ENCODE peak calls at places on chromosomes 16 and 17, in ten cellular contexts. One of them, this sample, is unnamed.
A peak's percentile ranks its signal among the peaks of the same experiment; 100 is the strongest.

GRCh38 chr17:10737168-10737622 is 7.4 kb upstream of the TMEM220 start:
- DNase-seq in HuH-7.5: peak; percentile 46
- DNase-seq in fibroblast of lung: peak; percentile 67
- DNase-seq in RWPE1: peak; percentile 55
- DNase-seq in effector memory CD8-positive, alpha-beta T cell: no peak
- DNase-seq in CD8-positive, alpha-beta T cell: peak; percentile 7
- DNase-seq in stimulated activated naive CD4-positive, alpha-beta T cell: peak; percentile 56
- DNase-seq in GM13976: peak; percentile 44
- DNase-seq in DMS79 treated with DMSO at 0.1 percent for 48 hours: peak; percentile 3
- DNase-seq in ELR: peak; percentile 66
- DNase-seq in this sample: peak; percentile 71

GRCh38 chr17:44767493-44767892 is 8.7 kb downstream of the ADAM11 start:
- DNase-seq in HuH-7.5: no peak
- DNase-seq in fibroblast of lung: no peak
- DNase-seq in RWPE1: no peak
- DNase-seq in effector memory CD8-positive, alpha-beta T cell: no peak
- DNase-seq in CD8-positive, alpha-beta T cell: no peak
- DNase-seq in stimulated activated naive CD4-positive, alpha-beta T cell: no peak
- DNase-seq in GM13976: peak; percentile 60
- DNase-seq in DMS79 treated with DMSO at 0.1 percent for 48 hours: no peak
- DNase-seq in ELR: no peak
- DNase-seq in this sample: no peak

GRCh38 chr17:1067282-1067956 is 70.5 kb downstream of the TIMM22 start:
- DNase-seq in HuH-7.5: peak; percentile 36
- DNase-seq in fibroblast of lung: peak; percentile 21
- DNase-seq in RWPE1: peak; percentile 97
- DNase-seq in effector memory CD8-positive, alpha-beta T cell: no peak
- DNase-seq in CD8-positive, alpha-beta T cell: no peak
- DNase-seq in stimulated activated naive CD4-positive, alpha-beta T cell: no peak
- DNase-seq in GM13976: no peak
- DNase-seq in DMS79 treated with DMSO at 0.1 percent for 48 hours: no peak
- DNase-seq in ELR: no peak
- DNase-seq in this sample: peak; percentile 44

GRCh38 chr17:80851277-80851925 is 140.2 kb upstream of the CHMP6 start:
- DNase-seq in HuH-7.5: no peak
- DNase-seq in fibroblast of lung: no peak
- DNase-seq in RWPE1: no peak
- DNase-seq in effector memory CD8-positive, alpha-beta T cell: no peak
- DNase-seq in CD8-positive, alpha-beta T cell: no peak
- DNase-seq in stimulated activated naive CD4-positive, alpha-beta T cell: no peak
- DNase-seq in GM13976: no peak
- DNase-seq in DMS79 treated with DMSO at 0.1 percent for 48 hours: no peak
- DNase-seq in ELR: no peak
- DNase-seq in this sample: no peak

GRCh38 chr17:48045270-48046001 is 2.7 kb upstream of the NFE2L1 start:
- DNase-seq in HuH-7.5: no peak
- DNase-seq in fibroblast of lung: no peak
- DNase-seq in RWPE1: peak; percentile 88
- DNase-seq in effector memory CD8-positive, alpha-beta T cell: no peak
- DNase-seq in CD8-positive, alpha-beta T cell: no peak
- DNase-seq in stimulated activated naive CD4-positive, alpha-beta T cell: no peak
- DNase-seq in GM13976: no peak
- DNase-seq in DMS79 treated with DMSO at 0.1 percent for 48 hours: no peak
- DNase-seq in ELR: peak; percentile 39
- DNase-seq in this sample: peak; percentile 31

GRCh38 chr17:62704381-62704971 is 77.0 kb downstream of the MRC2 start:
- DNase-seq in HuH-7.5: no peak
- DNase-seq in fibroblast of lung: peak; percentile 52
- DNase-seq in RWPE1: peak; percentile 82
- DNase-seq in effector memory CD8-positive, alpha-beta T cell: no peak
- DNase-seq in CD8-positive, alpha-beta T cell: no peak
- DNase-seq in stimulated activated naive CD4-positive, alpha-beta T cell: peak; percentile 34
- DNase-seq in GM13976: no peak
- DNase-seq in DMS79 treated with DMSO at 0.1 percent for 48 hours: peak; percentile 17
- DNase-seq in ELR: peak; percentile 63
- DNase-seq in this sample: no peak

GRCh38 chr17:36837616-36838272 is 99.5 kb upstream of the LHX1 start:
- DNase-seq in HuH-7.5: no peak
- DNase-seq in fibroblast of lung: no peak
- DNase-seq in RWPE1: no peak
- DNase-seq in effector memory CD8-positive, alpha-beta T cell: no peak
- DNase-seq in CD8-positive, alpha-beta T cell: no peak
- DNase-seq in stimulated activated naive CD4-positive, alpha-beta T cell: no peak
- DNase-seq in GM13976: no peak
- DNase-seq in DMS79 treated with DMSO at 0.1 percent for 48 hours: no peak
- DNase-seq in ELR: no peak
- DNase-seq in this sample: no peak

GRCh38 chr16:726438-727290 is at the start of the genes CCDC78 and HAGHL:
- DNase-seq in HuH-7.5: peak; percentile 81
- DNase-seq in fibroblast of lung: peak; percentile 40
- DNase-seq in RWPE1: no peak
- DNase-seq in effector memory CD8-positive, alpha-beta T cell: no peak
- DNase-seq in CD8-positive, alpha-beta T cell: peak; percentile 66
- DNase-seq in stimulated activated naive CD4-positive, alpha-beta T cell: peak; percentile 56
- DNase-seq in GM13976: peak; percentile 85
- DNase-seq in DMS79 treated with DMSO at 0.1 percent for 48 hours: no peak
- DNase-seq in ELR: peak; percentile 52
- DNase-seq in this sample: peak; percentile 87

GRCh38 chr16:86986136-86986535 is 331.1 kb downstream of the C16orf95 start:
- DNase-seq in HuH-7.5: no peak
- DNase-seq in fibroblast of lung: no peak
- DNase-seq in RWPE1: no peak
- DNase-seq in effector memory CD8-positive, alpha-beta T cell: no peak
- DNase-seq in CD8-positive, alpha-beta T cell: no peak
- DNase-seq in stimulated activated naive CD4-positive, alpha-beta T cell: no peak
- DNase-seq in GM13976: no peak
- DNase-seq in DMS79 treated with DMSO at 0.1 percent for 48 hours: no peak
- DNase-seq in ELR: peak; percentile 11
- DNase-seq in this sample: no peak

GRCh38 chr16:14003119-14003570 is 68.0 kb upstream of the MRTFB start:
- DNase-seq in HuH-7.5: no peak
- DNase-seq in fibroblast of lung: peak; percentile 48
- DNase-seq in RWPE1: peak; percentile 75
- DNase-seq in effector memory CD8-positive, alpha-beta T cell: no peak
- DNase-seq in CD8-positive, alpha-beta T cell: no peak
- DNase-seq in stimulated activated naive CD4-positive, alpha-beta T cell: no peak
- DNase-seq in GM13976: peak; percentile 41
- DNase-seq in DMS79 treated with DMSO at 0.1 percent for 48 hours: peak; percentile 37
- DNase-seq in ELR: peak; percentile 60
- DNase-seq in this sample: peak; percentile 87

GRCh38 chr16:57098188-57098841 is 5.9 kb downstream of the CPNE2 start:
- DNase-seq in HuH-7.5: no peak
- DNase-seq in fibroblast of lung: no peak
- DNase-seq in RWPE1: no peak
- DNase-seq in effector memory CD8-positive, alpha-beta T cell: no peak
- DNase-seq in CD8-positive, alpha-beta T cell: no peak
- DNase-seq in stimulated activated naive CD4-positive, alpha-beta T cell: no peak
- DNase-seq in GM13976: no peak
- DNase-seq in DMS79 treated with DMSO at 0.1 percent for 48 hours: no peak
- DNase-seq in ELR: no peak
- DNase-seq in this sample: no peak

GRCh38 chr17:17749025-17749772 is 67.9 kb downstream of the RAI1 start:
- DNase-seq in HuH-7.5: no peak
- DNase-seq in fibroblast of lung: no peak
- DNase-seq in RWPE1: no peak
- DNase-seq in effector memory CD8-positive, alpha-beta T cell: no peak
- DNase-seq in CD8-positive, alpha-beta T cell: no peak
- DNase-seq in stimulated activated naive CD4-positive, alpha-beta T cell: no peak
- DNase-seq in GM13976: no peak
- DNase-seq in DMS79 treated with DMSO at 0.1 percent for 48 hours: peak; percentile 49
- DNase-seq in ELR: no peak
- DNase-seq in this sample: no peak

GRCh38 chr17:75428775-75429469 is 23.4 kb upstream of the GRB2 start:
- DNase-seq in HuH-7.5: no peak
- DNase-seq in fibroblast of lung: peak; percentile 73
- DNase-seq in RWPE1: peak; percentile 62
- DNase-seq in effector memory CD8-positive, alpha-beta T cell: no peak
- DNase-seq in CD8-positive, alpha-beta T cell: no peak
- DNase-seq in stimulated activated naive CD4-positive, alpha-beta T cell: no peak
- DNase-seq in GM13976: no peak
- DNase-seq in DMS79 treated with DMSO at 0.1 percent for 48 hours: no peak
- DNase-seq in ELR: peak; percentile 94
- DNase-seq in this sample: no peak

GRCh38 chr17:7852919-7853692 is 1.8 kb upstream of the TMEM88 start:
- DNase-seq in HuH-7.5: no peak
- DNase-seq in fibroblast of lung: no peak
- DNase-seq in RWPE1: no peak
- DNase-seq in effector memory CD8-positive, alpha-beta T cell: no peak
- DNase-seq in CD8-positive, alpha-beta T cell: no peak
- DNase-seq in stimulated activated naive CD4-positive, alpha-beta T cell: no peak
- DNase-seq in GM13976: no peak
- DNase-seq in DMS79 treated with DMSO at 0.1 percent for 48 hours: no peak
- DNase-seq in ELR: no peak
- DNase-seq in this sample: peak; percentile 78

GRCh38 chr16:64910351-64910750 is 211.5 kb downstream of the CDH11 start:
- DNase-seq in HuH-7.5: no peak
- DNase-seq in fibroblast of lung: peak; percentile 89
- DNase-seq in RWPE1: no peak
- DNase-seq in effector memory CD8-positive, alpha-beta T cell: no peak
- DNase-seq in CD8-positive, alpha-beta T cell: no peak
- DNase-seq in stimulated activated naive CD4-positive, alpha-beta T cell: no peak
- DNase-seq in GM13976: no peak
- DNase-seq in DMS79 treated with DMSO at 0.1 percent for 48 hours: no peak
- DNase-seq in ELR: peak; percentile 4
- DNase-seq in this sample: peak; percentile 75

GRCh38 chr17:82497483-82498405 is 21.8 kb upstream of the FOXK2 start:
- DNase-seq in HuH-7.5: no peak
- DNase-seq in fibroblast of lung: peak; percentile 49
- DNase-seq in RWPE1: peak; percentile 24
- DNase-seq in effector memory CD8-positive, alpha-beta T cell: peak; percentile 42
- DNase-seq in CD8-positive, alpha-beta T cell: no peak
- DNase-seq in stimulated activated naive CD4-positive, alpha-beta T cell: peak; percentile 60
- DNase-seq in GM13976: peak; percentile 60
- DNase-seq in DMS79 treated with DMSO at 0.1 percent for 48 hours: peak; percentile 5
- DNase-seq in ELR: peak; percentile 63
- DNase-seq in this sample: peak; percentile 81

GRCh38 chr17:75712480-75712879 is 8.8 kb upstream of the ITGB4 start:
- DNase-seq in HuH-7.5: no peak
- DNase-seq in fibroblast of lung: no peak
- DNase-seq in RWPE1: no peak
- DNase-seq in effector memory CD8-positive, alpha-beta T cell: no peak
- DNase-seq in CD8-positive, alpha-beta T cell: no peak
- DNase-seq in stimulated activated naive CD4-positive, alpha-beta T cell: no peak
- DNase-seq in GM13976: no peak
- DNase-seq in DMS79 treated with DMSO at 0.1 percent for 48 hours: no peak
- DNase-seq in ELR: peak; percentile 38
- DNase-seq in this sample: no peak

GRCh38 chr16:17776888-17777287 is 306.1 kb upstream of the XYLT1 start:
- DNase-seq in HuH-7.5: no peak
- DNase-seq in fibroblast of lung: no peak
- DNase-seq in RWPE1: no peak
- DNase-seq in effector memory CD8-positive, alpha-beta T cell: no peak
- DNase-seq in CD8-positive, alpha-beta T cell: no peak
- DNase-seq in stimulated activated naive CD4-positive, alpha-beta T cell: no peak
- DNase-seq in GM13976: no peak
- DNase-seq in DMS79 treated with DMSO at 0.1 percent for 48 hours: no peak
- DNase-seq in ELR: no peak
- DNase-seq in this sample: no peak